ENCODE peak calls at places on chromosomes 6 and 20, in ten cellular contexts. N is lower lobe of right lung, D is stomach, P is cardiac fibroblast, S is pancreas, Y is AG04450, C is mammary epithelial cell, E is mucosa of descending colon, G is lung, X is cardiac muscle cell. B is an unnamed sample.

GRCh38 chr6:63476302-63476701 is 96.0 kb upstream of the LOC128125822 start:
- DNase-seq in P (no peak), Y (no peak), E (no peak), D (no peak), N (no peak), X (peak), G (no peak), S (no peak), C (no peak), B (no peak)

GRCh38 chr20:43490038-43490437 is 17.5 kb upstream of the L3MBTL1 start:
- DNase-seq in X (no peak), P (no peak), G (no peak), N (no peak), C (no peak), S (no peak), E (no peak), Y (peak), D (no peak), B (no peak)

GRCh38 chr20:23362392-23363256 is 642 bp downstream of the GZF1 start:
- DNase-seq in S (no peak), N (peak), G (peak), D (peak), C (peak), P (peak), Y (no peak), E (no peak), X (peak), B (no peak)

GRCh38 chr6:14380421-14380820 is 262.8 kb downstream of the CD83 start:
- DNase-seq in E (no peak), C (no peak), N (no peak), S (no peak), X (no peak), Y (no peak), P (no peak), G (no peak), D (no peak), B (no peak)

GRCh38 chr6:3540980-3541379 is 84.1 kb upstream of the SLC22A23 start:
- DNase-seq in D (no peak), P (no peak), S (no peak), X (no peak), N (no peak), Y (no peak), C (no peak), G (peak), E (peak), B (no peak)

GRCh38 chr6:137729866-137730629 is 137.0 kb upstream of the TNFAIP3 start:
- DNase-seq in C (no peak), D (no peak), G (no peak), N (no peak), E (no peak), Y (no peak), X (peak), P (peak), S (no peak), B (peak)

GRCh38 chr6:133244502-133244901 is 3.3 kb downstream of the EYA4 start:
- DNase-seq in S (no peak), P (no peak), N (no peak), X (no peak), D (no peak), E (no peak), Y (no peak), C (no peak), G (no peak), B (no peak)

GRCh38 chr20:21246143-21246542 is 57.0 kb upstream of the XRN2 start:
- DNase-seq in Y (no peak), C (no peak), E (no peak), G (no peak), N (no peak), D (no peak), X (no peak), S (no peak), P (no peak), B (no peak)

GRCh38 chr6:29815118-29815750 is 12.4 kb upstream of the HLA-G start:
- DNase-seq in G (no peak), C (no peak), X (no peak), S (no peak), Y (no peak), E (no peak), P (no peak), N (no peak), D (no peak), B (no peak)

GRCh38 chr6:76518443-76518842 is 446.0 kb upstream of the IMPG1 start:
- DNase-seq in E (no peak), P (peak), D (no peak), Y (no peak), C (no peak), S (no peak), N (no peak), X (no peak), G (no peak), B (no peak)

GRCh38 chr6:33029297-33030184 is 20.1 kb upstream of the HLA-DOA start:
- DNase-seq in D (peak), N (peak), Y (no peak), C (no peak), G (peak), X (peak), E (no peak), P (no peak), S (no peak), B (no peak)

GRCh38 chr6:43992783-43993505 is 134.3 kb downstream of the MRPL14 start:
- DNase-seq in P (no peak), G (no peak), Y (no peak), E (no peak), C (no peak), N (no peak), D (peak), X (no peak), S (peak), B (no peak)

GRCh38 chr20:6269163-6269873 is 146.5 kb upstream of the FERMT1 start:
- DNase-seq in X (peak), Y (no peak), E (no peak), S (no peak), D (no peak), G (no peak), C (no peak), N (no peak), P (no peak), B (no peak)

GRCh38 chr20:39974966-39975501 is 714.0 kb downstream of the MAFB start:
- DNase-seq in N (no peak), G (no peak), P (no peak), D (no peak), Y (no peak), S (no peak), E (no peak), C (no peak), X (no peak), B (no peak)

GRCh38 chr6:33759887-33760629 is 13.4 kb upstream of the IP6K3 start:
- DNase-seq in N (no peak), D (no peak), C (no peak), E (no peak), P (no peak), X (no peak), Y (no peak), S (no peak), G (no peak), B (no peak)

GRCh38 chr6:74871757-74872156 is 334.1 kb downstream of the COL12A1 start:
- DNase-seq in P (peak), D (no peak), N (no peak), X (no peak), G (no peak), S (no peak), C (peak), Y (no peak), E (no peak), B (peak)

GRCh38 chr6:169145991-169146501 is 107.6 kb downstream of the THBS2 start:
- DNase-seq in S (no peak), N (no peak), E (no peak), Y (no peak), X (no peak), D (no peak), C (peak), G (no peak), P (no peak), B (no peak)
- H3K4me3 ChIP-seq in S (no peak), N (no peak), E (no peak), Y (no peak), X (no peak), D (no peak), C (no peak), G (no peak), P (no peak), B (no peak)

GRCh38 chr6:144265061-144265357 is 20.1 kb upstream of the UTRN start:
- DNase-seq in E (no peak), C (no peak), P (peak), Y (no peak), G (peak), X (peak), S (no peak), N (no peak), D (no peak), B (no peak)

GRCh38 chr6:144265390-144265789 is 19.7 kb upstream of the UTRN start:
- DNase-seq in X (peak), Y (no peak), P (peak), S (no peak), N (no peak), E (no peak), C (no peak), G (peak), D (no peak), B (peak)

GRCh38 chr6:144264270-144265060 is 20.7 kb upstream of the UTRN start:
- DNase-seq in D (no peak), G (peak), E (no peak), P (peak), X (peak), Y (peak), S (peak), N (no peak), C (peak), B (peak)

GRCh38 chr6:144262470-144263369 is 22.4 kb upstream of the UTRN start:
- DNase-seq in E (peak), G (no peak), X (no peak), S (no peak), C (no peak), Y (no peak), D (no peak), P (no peak), N (no peak), B (no peak)

GRCh38 chr6:144263786-144264185 is 21.3 kb upstream of the UTRN start:
- DNase-seq in S (no peak), P (no peak), N (no peak), E (no peak), X (no peak), G (no peak), D (no peak), C (no peak), Y (no peak), B (no peak)
- H3K4me3 ChIP-seq in S (no peak), P (no peak), N (no peak), E (no peak), X (no peak), G (no peak), D (no peak), C (no peak), Y (no peak), B (no peak)

GRCh38 chr6:41724638-41725501 is 10.5 kb downstream of the TFEB start:
- DNase-seq in G (no peak), E (peak), X (peak), D (no peak), N (no peak), S (no peak), C (no peak), Y (no peak), P (no peak), B (no peak)
- H3K4me3 ChIP-seq in G (no peak), E (no peak), X (no peak), D (no peak), N (no peak), S (no peak), C (no peak), Y (no peak), P (no peak), B (no peak)

GRCh38 chr20:3765171-3765887 is 2.2 kb downstream of the ADISSP start:
- DNase-seq in P (no peak), N (peak), S (no peak), G (no peak), Y (no peak), E (no peak), X (no peak), D (no peak), C (no peak), B (no peak)

GRCh38 chr20:3764659-3765058 is 2.9 kb downstream of the ADISSP start:
- DNase-seq in Y (no peak), N (peak), X (no peak), S (no peak), C (no peak), D (no peak), E (no peak), G (no peak), P (no peak), B (no peak)

GRCh38 chr20:3767434-3768341 is at the start of gene ADISSP:
- DNase-seq in X (peak), G (peak), P (peak), E (peak), Y (peak), D (peak), S (peak), C (peak), N (peak), B (peak)

GRCh38 chr20:3766832-3767433 is 620 bp downstream of the ADISSP start:
- DNase-seq in C (no peak), S (no peak), P (no peak), D (no peak), G (no peak), N (peak), E (no peak), X (peak), Y (no peak), B (no peak)

DNA sequence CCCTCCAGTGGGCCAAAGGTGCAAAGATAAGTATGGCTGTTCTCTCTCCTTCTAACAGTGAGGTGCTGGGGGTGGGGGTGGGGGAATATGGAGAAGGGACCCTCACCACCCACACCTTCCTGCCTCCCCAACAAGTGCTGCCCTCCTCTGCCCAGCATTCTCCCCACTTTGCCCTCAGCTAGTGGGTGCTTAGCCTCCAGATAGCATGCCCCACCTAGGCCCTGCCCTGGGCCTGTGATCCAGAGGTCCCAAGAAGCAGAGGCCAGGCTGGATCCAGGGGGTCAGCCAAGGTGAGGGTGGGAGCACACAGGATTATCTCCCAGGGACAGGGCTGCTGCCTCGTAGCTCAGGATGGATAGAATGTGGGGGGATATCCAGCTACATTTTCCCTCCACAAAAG is 1.2 kb downstream of the ADISSP start:
- DNase-seq in E (no peak), P (no peak), N (peak), C (no peak), D (no peak), Y (no peak), G (no peak), X (no peak), S (no peak), B (no peak)
- H3K4me3 ChIP-seq in E (no peak), P (no peak), N (peak), C (peak), D (peak), Y (peak), G (no peak), X (no peak), S (no peak), B (peak)

GRCh38 chr6:107736713-107737396 is 87.3 kb downstream of the SCML4 start:
- DNase-seq in S (no peak), Y (no peak), D (no peak), X (no peak), P (no peak), C (no peak), E (no peak), N (no peak), G (no peak), B (no peak)
- H3K4me3 ChIP-seq in S (no peak), Y (no peak), D (no peak), X (no peak), P (no peak), C (no peak), E (no peak), N (no peak), G (no peak), B (no peak)